ENCODE peak calls at places on chromosomes 16 and 17, in six cellular contexts. A is epithelial cell of esophagus; C is lung; X is neural crest cell; L is stimulated activated CD8-positive, alpha-beta memory T cell treated with anti-CD3 and anti-CD28 coated beads, Interleukin-2, amount 100 ng/mL, for 48 hours; B is CD8-positive, alpha-beta T cell. N is an unnamed sample.

GRCh38 chr16:68247400-68247799 is 2.2 kb downstream of the PLA2G15 start:
- DNase-seq in A (no peak), B (no peak), X (no peak), L (no peak), C (no peak), N (peak)

GRCh38 chr17:78958556-78959191 is 21.0 kb downstream of the LGALS3BP start:
- DNase-seq in C (no peak), L (no peak), B (no peak), A (no peak), X (no peak), N (peak)

GRCh38 chr17:67999291-67999911 is 3.1 kb upstream of the C17orf58 start:
- DNase-seq in C (no peak), A (peak), B (no peak), X (no peak), L (no peak), N (no peak)

GRCh38 chr17:12765544-12765943 is 23.8 kb upstream of the ARHGAP44 start:
- DNase-seq in X (no peak), A (peak), B (no peak), L (no peak), C (no peak), N (no peak)

GRCh38 chr16:31052131-31052530 is 18.8 kb downstream of the STX4 start:
- DNase-seq in B (no peak), L (no peak), A (peak), X (no peak), C (peak), N (peak)

GRCh38 chr16:83830769-83831450 is 23.1 kb downstream of the HSBP1 start:
- DNase-seq in A (no peak), C (no peak), L (no peak), X (no peak), B (no peak), N (no peak)

GRCh38 chr17:67557921-67558320 is 159.8 kb upstream of the NOL11 start:
- DNase-seq in A (no peak), X (no peak), L (no peak), B (no peak), C (no peak), N (no peak)

GRCh38 chr17:83200231-83200699 is 120.9 kb downstream of the METRNL start:
- DNase-seq in A (no peak), X (no peak), L (peak), B (peak), C (peak), N (peak)

GRCh38 chr17:56876766-56877179 is 37.1 kb downstream of the TRIM25 start:
- DNase-seq in L (no peak), B (no peak), X (no peak), C (no peak), A (no peak), N (no peak)

GRCh38 chr17:76074390-76075363 is at the start of gene GALR2:
- DNase-seq in X (peak), B (no peak), L (no peak), C (no peak), A (no peak), N (no peak)

GRCh38 chr16:79776243-79776884 is 175.8 kb upstream of the MAF start:
- DNase-seq in B (no peak), L (no peak), C (peak), X (no peak), A (peak), N (no peak)

N was measured in CD14-positive monocyte.